ENCODE peak calls at places on chromosomes 2 and 18, in eight cellular contexts. A, G, N, R, I, J, P and D are unnamed samples.

GRCh38 chr2:195532628-195533271 is 124.3 kb upstream of the SLC39A10 start:
- DNase-seq in A (no peak), G (peak; percentile 69), N (no peak), R (no peak), I (no peak), J (no peak), P (no peak), D (no peak)

GRCh38 chr2:27961997-27962396 is 71.5 kb downstream of the BABAM2 start:
- DNase-seq in A (no peak), G (no peak), N (no peak), R (no peak), I (no peak), J (no peak), P (no peak), D (no peak)

GRCh38 chr2:220096406-220096805 is 469.0 kb downstream of the SLC4A3 start:
- DNase-seq in A (no peak), G (no peak), N (no peak), R (no peak), I (no peak), J (no peak), P (no peak), D (no peak)

GRCh38 chr2:164522561-164522981 is 98.7 kb downstream of the GRB14 start:
- DNase-seq in A (no peak), G (no peak), N (no peak), R (no peak), I (no peak), J (no peak), P (no peak), D (no peak)

GRCh38 chr2:26847663-26848335 is at the start of gene DPYSL5:
- DNase-seq in A (no peak), G (peak; percentile 28), N (no peak), R (peak; percentile 40), I (peak; percentile 79), J (no peak), P (peak; percentile 43), D (no peak)

GRCh38 chr2:25566094-25566493 is 107.3 kb downstream of the DTNB start:
- DNase-seq in A (no peak), G (no peak), N (no peak), R (no peak), I (no peak), J (no peak), P (no peak), D (no peak)

GRCh38 chr2:218166791-218167190 is at the start of gene CXCR1:
- DNase-seq in A (no peak), G (no peak), N (peak; percentile 9), R (no peak), I (no peak), J (no peak), P (no peak), D (no peak)

GRCh38 chr2:120922571-120923332 is 187.1 kb downstream of the GLI2 start:
- DNase-seq in A (no peak), G (no peak), N (no peak), R (no peak), I (no peak), J (no peak), P (no peak), D (no peak)

GRCh38 chr2:198518935-198519334 is 714.5 kb downstream of the PLCL1 start:
- DNase-seq in A (no peak), G (no peak), N (no peak), R (no peak), I (no peak), J (no peak), P (no peak), D (no peak)

GRCh38 chr2:149703281-149703680 is 115.7 kb upstream of the MMADHC start:
- DNase-seq in A (no peak), G (no peak), N (no peak), R (no peak), I (no peak), J (no peak), P (no peak), D (no peak)

GRCh38 chr2:74119912-74120825 is 27.5 kb downstream of the BOLA3 start:
- DNase-seq in A (peak; percentile 83), G (peak; percentile 93), N (peak; percentile 82), R (peak; percentile 88), I (no peak), J (peak; percentile 80), P (peak; percentile 90), D (peak; percentile 66)
- TF ChIP-seq CTCF in A (peak; percentile 55), G (peak; percentile 74), N (peak; percentile 47), R (peak; percentile 54), I (peak; percentile 44), J (peak; percentile 57), P (peak; percentile 63), D (peak; percentile 52)

GRCh38 chr18:58579561-58580047 is 49.3 kb downstream of the ALPK2 start:
- DNase-seq in A (no peak), G (no peak), N (no peak), R (no peak), I (no peak), J (no peak), P (no peak), D (no peak)

GRCh38 chr18:58578835-58579560 is 49.9 kb downstream of the ALPK2 start:
- DNase-seq in A (no peak), G (no peak), N (no peak), R (no peak), I (no peak), J (no peak), P (no peak), D (no peak)

GRCh38 chr18:58581265-58581664 is 47.6 kb downstream of the ALPK2 start:
- DNase-seq in A (no peak), G (no peak), N (no peak), R (no peak), I (no peak), J (no peak), P (no peak), D (no peak)

GRCh38 chr18:58580078-58580477 is 48.8 kb downstream of the ALPK2 start:
- DNase-seq in A (no peak), G (no peak), N (no peak), R (no peak), I (no peak), J (no peak), P (no peak), D (no peak)

DNA sequence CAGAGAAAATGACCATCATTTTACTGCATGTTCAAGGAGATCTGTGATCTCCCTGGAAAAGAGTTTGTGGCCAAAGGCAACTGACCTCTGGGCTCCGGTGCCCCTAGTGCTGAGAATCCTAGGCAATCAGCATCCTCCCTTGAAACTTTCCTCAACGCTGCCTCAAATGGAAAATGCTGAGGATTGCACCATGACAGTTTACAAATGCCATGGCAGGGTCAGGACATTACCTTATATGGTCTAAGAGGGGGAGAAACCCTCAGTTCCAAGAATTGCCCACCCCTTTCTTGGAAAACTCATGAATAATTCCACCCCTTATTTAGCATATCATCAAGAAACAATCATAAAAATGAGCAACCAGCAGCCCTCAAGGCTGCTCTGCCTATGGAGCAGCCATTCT is 48.3 kb downstream of the ALPK2 start:
- DNase-seq in A (no peak), G (no peak), N (no peak), R (no peak), I (no peak), J (no peak), P (no peak), D (no peak)
- TF ChIP-seq CTCF in A (no peak), G (no peak), N (no peak), R (no peak), I (no peak), J (no peak), P (no peak), D (no peak)

GRCh38 chr18:49061239-49061905 is 110.6 kb upstream of the SMAD7 start:
- DNase-seq in A (no peak), G (no peak), N (no peak), R (no peak), I (no peak), J (no peak), P (no peak), D (no peak)

GRCh38 chr18:49061906-49062831 is 111.4 kb upstream of the SMAD7 start:
- DNase-seq in A (no peak), G (peak; percentile 80), N (no peak), R (no peak), I (no peak), J (no peak), P (no peak), D (no peak)

GRCh38 chr18:49055787-49056186 is 105.0 kb upstream of the SMAD7 start:
- DNase-seq in A (no peak), G (peak; percentile 56), N (peak; percentile 20), R (no peak), I (no peak), J (peak; percentile 40), P (peak; percentile 28), D (peak; percentile 87)

GRCh38 chr18:49062832-49063226 is 112.1 kb upstream of the SMAD7 start:
- DNase-seq in A (no peak), G (no peak), N (no peak), R (no peak), I (no peak), J (no peak), P (no peak), D (no peak)

GRCh38 chr18:49059028-49059670 is 108.4 kb upstream of the SMAD7 start:
- DNase-seq in A (no peak), G (peak; percentile 50), N (no peak), R (no peak), I (no peak), J (no peak), P (no peak), D (no peak)
- TF ChIP-seq CTCF in A (no peak), G (peak; percentile 63), N (no peak), R (no peak), I (no peak), J (no peak), P (no peak), D (no peak)

GRCh38 chr18:48956378-48956777 is 5.6 kb upstream of the SMAD7 start:
- DNase-seq in A (no peak), G (no peak), N (no peak), R (no peak), I (no peak), J (no peak), P (no peak), D (no peak)

GRCh38 chr18:48954837-48955527 is 4.2 kb upstream of the SMAD7 start:
- DNase-seq in A (no peak), G (no peak), N (no peak), R (no peak), I (no peak), J (no peak), P (no peak), D (peak; percentile 71)

GRCh38 chr18:48957136-48957535 is 6.4 kb upstream of the SMAD7 start:
- DNase-seq in A (no peak), G (no peak), N (no peak), R (no peak), I (no peak), J (no peak), P (no peak), D (no peak)

GRCh38 chr18:48957616-48958015 is 6.9 kb upstream of the SMAD7 start:
- DNase-seq in A (no peak), G (no peak), N (no peak), R (no peak), I (no peak), J (no peak), P (no peak), D (no peak)

DNA sequence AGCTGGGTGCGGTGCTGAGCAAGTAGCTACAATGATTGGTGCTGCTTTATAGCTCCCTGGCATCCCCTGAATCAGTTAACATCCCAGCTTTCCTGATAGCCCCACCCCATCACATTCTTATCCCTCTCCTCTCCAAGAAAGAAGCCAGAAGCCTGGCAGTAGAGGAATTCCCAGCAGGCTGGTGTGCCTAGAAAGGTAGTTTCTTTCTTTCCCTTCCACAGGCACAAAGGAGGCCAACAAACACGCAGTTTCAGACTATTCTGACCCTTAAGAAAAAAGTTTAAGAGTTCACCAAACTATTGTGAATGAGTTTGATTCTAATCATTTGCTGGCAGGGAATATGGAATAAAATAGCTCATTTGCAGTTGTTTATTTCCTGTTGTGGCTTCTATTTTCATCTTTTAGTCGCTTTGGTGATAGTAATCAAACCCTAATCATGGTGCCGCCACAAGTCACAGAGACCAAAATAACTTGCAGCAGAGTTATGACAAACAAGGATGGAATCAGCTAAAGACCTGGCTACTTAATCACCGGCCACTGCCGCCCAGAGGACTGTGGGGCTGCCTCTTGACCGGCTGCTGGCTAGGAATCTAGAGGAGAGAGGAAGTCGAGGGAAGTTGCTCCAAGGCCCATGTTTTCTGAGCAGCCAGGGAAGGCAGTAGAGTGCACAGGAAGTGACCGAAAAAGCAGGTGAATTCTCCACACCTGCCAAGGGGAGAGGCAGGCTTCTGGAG is 4.9 kb upstream of the SMAD7 start:
- DNase-seq in A (no peak), G (peak; percentile 32), N (no peak), R (no peak), I (no peak), J (peak; percentile 42), P (no peak), D (peak; percentile 89)
- TF ChIP-seq CTCF in A (no peak), G (no peak), N (no peak), R (no peak), I (no peak), J (no peak), P (no peak), D (no peak)